ENCODE peak calls at places on chromosome 9, in four cellular contexts. A is neuronal stem cell; R is Calu3; I is activated CD8-positive, alpha-beta memory T cell treated with anti-CD3 and anti-CD28 coated beads for 1 hour. E is an unnamed sample.

GRCh38 chr9:70987986-70988385 is 133.4 kb downstream of the TRPM3 start:
- DNase-seq in R (no peak), I (no peak), A (no peak), E (no peak)

GRCh38 chr9:95102572-95102971 is 214.9 kb downstream of the FANCC start:
- DNase-seq in R (no peak), A (no peak), I (no peak), E (no peak)

GRCh38 chr9:70950270-70950669 is 171.2 kb downstream of the TRPM3 start:
- DNase-seq in R (no peak), A (no peak), I (no peak), E (no peak)

GRCh38 chr9:21685502-21685901 is 116.9 kb upstream of the MTAP start:
- DNase-seq in A (no peak), I (no peak), R (no peak), E (no peak)

GRCh38 chr9:75950983-75951382 is 60.5 kb downstream of the PCSK5 start:
- DNase-seq in R (no peak), I (no peak), A (no peak), E (no peak)

GRCh38 chr9:14400658-14400995 is 86.7 kb upstream of the NFIB start:
- DNase-seq in A (no peak), R (peak; percentile 24), I (no peak), E (peak; percentile 68)

GRCh38 chr9:99828417-99829176 is 6.9 kb downstream of the NR4A3 start:
- DNase-seq in I (no peak), A (peak; percentile 33), R (no peak), E (no peak)

GRCh38 chr9:90835206-90835605 is 33.6 kb downstream of the SYK start:
- DNase-seq in A (no peak), R (no peak), I (no peak), E (no peak)

GRCh38 chr9:8364021-8364782 is 564.6 kb upstream of the DMAC1 start:
- DNase-seq in R (no peak), I (no peak), A (no peak), E (no peak)

GRCh38 chr9:3014164-3014563 is 170.3 kb upstream of the PUM3 start:
- DNase-seq in A (no peak), R (no peak), I (no peak), E (no peak)

GRCh38 chr9:69671904-69672827 is at the start of gene APBA1:
- DNase-seq in R (peak; percentile 45), I (peak; percentile 27), A (peak; percentile 61), E (no peak)

GRCh38 chr9:16461231-16461840 is 409.1 kb downstream of the BNC2 start:
- DNase-seq in A (no peak), R (no peak), I (no peak), E (no peak)

GRCh38 chr9:138101444-138102234 is 224.1 kb downstream of the CACNA1B start:
- DNase-seq in A (no peak), I (no peak), R (no peak), E (no peak)

GRCh38 chr9:128323786-128324185 is 1.1 kb downstream of the COQ4 start:
- DNase-seq in A (no peak), R (no peak), I (no peak), E (no peak)

GRCh38 chr9:93057024-93057702 is 1.3 kb upstream of the SUSD3 start:
- DNase-seq in I (no peak), R (no peak), A (no peak), E (no peak)

GRCh38 chr9:1939926-1940368 is 75.2 kb upstream of the SMARCA2 start:
- DNase-seq in I (no peak), R (peak; percentile 18), A (no peak), E (no peak)

GRCh38 chr9:136713555-136713949 is 1.2 kb downstream of the DIPK1B start:
- DNase-seq in R (no peak), A (no peak), I (no peak), E (no peak)

GRCh38 chr9:129451089-129451656 is 169.7 kb downstream of the C9orf50 start:
- DNase-seq in I (no peak), R (no peak), A (no peak), E (no peak)

GRCh38 chr9:137482094-137482781 is 23.1 kb upstream of the NSMF start:
- DNase-seq in R (no peak), A (no peak), I (no peak), E (peak; percentile 19)

GRCh38 chr9:24413651-24414050 is 132.0 kb downstream of the IZUMO3 start:
- DNase-seq in I (no peak), R (no peak), A (no peak), E (no peak)

GRCh38 chr9:87422999-87423398 is 74.7 kb upstream of the DAPK1 start:
- DNase-seq in A (no peak), R (no peak), I (no peak), E (no peak)

GRCh38 chr9:114449236-114449635 is 56.0 kb downstream of the WHRN start:
- DNase-seq in R (no peak), I (no peak), A (no peak), E (no peak)

GRCh38 chr9:103997861-103998370 is 96.2 kb upstream of the SMC2 start:
- DNase-seq in R (no peak), A (no peak), I (no peak), E (no peak)

GRCh38 chr9:4055055-4055454 is 244.8 kb downstream of the GLIS3 start:
- DNase-seq in R (no peak), A (no peak), I (no peak), E (no peak)

GRCh38 chr9:128523199-128523925 is 18.8 kb downstream of the GLE1 start:
- DNase-seq in A (no peak), I (no peak), R (no peak), E (no peak)

GRCh38 chr9:114348906-114349482 is 19.3 kb downstream of the ORM2 start:
- DNase-seq in R (peak; percentile 65), I (peak; percentile 25), A (peak; percentile 64), E (peak; percentile 29)

GRCh38 chr9:75168270-75169185 is 80.2 kb downstream of the OSTF1 start:
- DNase-seq in R (no peak), I (no peak), A (no peak), E (no peak)

GRCh38 chr9:20582150-20582549 is 40.1 kb downstream of the MLLT3 start:
- DNase-seq in I (no peak), R (no peak), A (no peak), E (no peak)

GRCh38 chr9:132877818-132878694 is at the start of gene AK8:
- DNase-seq in A (peak; percentile 81), R (peak; percentile 75), I (peak; percentile 67), E (no peak)

GRCh38 chr9:95150903-95151302 is 166.6 kb downstream of the FANCC start:
- DNase-seq in A (no peak), R (no peak), I (no peak), E (no peak)